ENCODE peak calls at places on chromosome 19, in six cellular contexts. F, S, K, L, G and Q are unnamed samples.

GRCh38 chr19:20858218-20858617 is 64.8 kb upstream of the ZNF85 start:
- DNase-seq in K (no peak), S (no peak), F (no peak), L (no peak), G (no peak), Q (no peak)

GRCh38 chr19:10812902-10813404 is 23.1 kb downstream of the TMED1 start:
- DNase-seq in S (peak), G (peak), K (peak), L (peak), F (no peak), Q (peak)

GRCh38 chr19:4867534-4868285 is at the start of gene PLIN3:
- DNase-seq in F (peak), K (peak), L (peak), G (peak), S (peak), Q (peak)

GRCh38 chr19:57934820-57935665 is at the start of gene ZNF418:
- DNase-seq in K (peak), L (peak), G (peak), S (peak), F (peak), Q (peak)

GRCh38 chr19:34082289-34083077 is 89.8 kb upstream of the LSM14A start:
- DNase-seq in L (no peak), K (no peak), F (no peak), G (no peak), S (peak), Q (no peak)

GRCh38 chr19:31154021-31154420 is 195.2 kb downstream of the TSHZ3 start:
- DNase-seq in K (no peak), G (no peak), S (peak), L (no peak), F (no peak), Q (no peak)

GRCh38 chr19:46056536-46056935 is 15.7 kb upstream of the IGFL4 start:
- DNase-seq in F (no peak), K (no peak), L (no peak), G (no peak), S (no peak), Q (no peak)

GRCh38 chr19:53881482-53882390 is at the start of gene PRKCG:
- DNase-seq in G (no peak), S (no peak), K (no peak), L (no peak), F (peak), Q (no peak)

GRCh38 chr19:33441277-33441699 is 67.8 kb downstream of the CEBPG start:
- DNase-seq in G (no peak), L (no peak), S (no peak), K (no peak), F (no peak), Q (no peak)

GRCh38 chr19:46943150-46943946 is 76.3 kb upstream of the NPAS1 start:
- DNase-seq in S (no peak), L (no peak), G (no peak), K (no peak), F (no peak), Q (no peak)

GRCh38 chr19:58544591-58545285 is 874 bp downstream of the TRIM28 start:
- DNase-seq in K (no peak), G (no peak), L (peak), S (peak), F (peak), Q (no peak)

GRCh38 chr19:41795031-41795461 is 1.3 kb upstream of the CEACAM3 start:
- DNase-seq in F (peak), S (peak), K (peak), L (peak), G (no peak), Q (no peak)

GRCh38 chr19:38666662-38667448 is 19.4 kb downstream of the ACTN4 start:
- DNase-seq in K (peak), L (peak), S (peak), F (no peak), G (no peak), Q (peak)

GRCh38 chr19:43809762-43810696 is 7.8 kb upstream of the LYPD5 start:
- DNase-seq in S (peak), F (no peak), L (no peak), G (no peak), K (no peak), Q (no peak)

GRCh38 chr19:38155453-38155852 is 68.6 kb downstream of the DPF1 start:
- DNase-seq in S (peak), L (no peak), F (no peak), K (no peak), G (no peak), Q (no peak)

GRCh38 chr19:53879145-53880037 is 2.6 kb upstream of the PRKCG start:
- DNase-seq in L (peak), K (peak), F (peak), S (peak), G (peak), Q (peak)

GRCh38 chr19:38429055-38429810 is 3.2 kb upstream of the RASGRP4 start:
- DNase-seq in S (no peak), L (no peak), K (no peak), F (no peak), G (no peak), Q (no peak)

GRCh38 chr19:30792561-30793505 is 420.6 kb downstream of the ZNF536 start:
- DNase-seq in G (peak), F (no peak), K (no peak), S (no peak), L (no peak), Q (no peak)

GRCh38 chr19:43504426-43505185 is at the start of gene PHLDB3:
- DNase-seq in K (no peak), L (peak), G (no peak), S (no peak), F (peak), Q (no peak)

GRCh38 chr19:21335721-21336120 is 6.5 kb upstream of the ZNF708 start:
- DNase-seq in G (no peak), L (no peak), S (no peak), K (no peak), F (no peak), Q (no peak)

GRCh38 chr19:3944018-3944721 is 11.3 kb downstream of the NMRK2 start:
- DNase-seq in S (no peak), G (no peak), F (no peak), K (no peak), L (no peak), Q (no peak)

GRCh38 chr19:37413243-37414084 is 42.6 kb downstream of the ZNF527 start:
- DNase-seq in L (no peak), K (no peak), S (peak), G (no peak), F (no peak), Q (no peak)

GRCh38 chr19:32173836-32174235 is 171.6 kb upstream of the ZNF507 start:
- DNase-seq in S (no peak), K (no peak), F (peak), G (no peak), L (no peak), Q (no peak)

GRCh38 chr19:3321696-3322095 is 44.7 kb upstream of the NFIC start:
- DNase-seq in F (no peak), G (no peak), K (no peak), S (no peak), L (peak), Q (no peak)

GRCh38 chr19:6233827-6234511 is 45.8 kb downstream of the MLLT1 start:
- DNase-seq in S (no peak), G (no peak), K (no peak), F (no peak), L (peak), Q (no peak)

DNA sequence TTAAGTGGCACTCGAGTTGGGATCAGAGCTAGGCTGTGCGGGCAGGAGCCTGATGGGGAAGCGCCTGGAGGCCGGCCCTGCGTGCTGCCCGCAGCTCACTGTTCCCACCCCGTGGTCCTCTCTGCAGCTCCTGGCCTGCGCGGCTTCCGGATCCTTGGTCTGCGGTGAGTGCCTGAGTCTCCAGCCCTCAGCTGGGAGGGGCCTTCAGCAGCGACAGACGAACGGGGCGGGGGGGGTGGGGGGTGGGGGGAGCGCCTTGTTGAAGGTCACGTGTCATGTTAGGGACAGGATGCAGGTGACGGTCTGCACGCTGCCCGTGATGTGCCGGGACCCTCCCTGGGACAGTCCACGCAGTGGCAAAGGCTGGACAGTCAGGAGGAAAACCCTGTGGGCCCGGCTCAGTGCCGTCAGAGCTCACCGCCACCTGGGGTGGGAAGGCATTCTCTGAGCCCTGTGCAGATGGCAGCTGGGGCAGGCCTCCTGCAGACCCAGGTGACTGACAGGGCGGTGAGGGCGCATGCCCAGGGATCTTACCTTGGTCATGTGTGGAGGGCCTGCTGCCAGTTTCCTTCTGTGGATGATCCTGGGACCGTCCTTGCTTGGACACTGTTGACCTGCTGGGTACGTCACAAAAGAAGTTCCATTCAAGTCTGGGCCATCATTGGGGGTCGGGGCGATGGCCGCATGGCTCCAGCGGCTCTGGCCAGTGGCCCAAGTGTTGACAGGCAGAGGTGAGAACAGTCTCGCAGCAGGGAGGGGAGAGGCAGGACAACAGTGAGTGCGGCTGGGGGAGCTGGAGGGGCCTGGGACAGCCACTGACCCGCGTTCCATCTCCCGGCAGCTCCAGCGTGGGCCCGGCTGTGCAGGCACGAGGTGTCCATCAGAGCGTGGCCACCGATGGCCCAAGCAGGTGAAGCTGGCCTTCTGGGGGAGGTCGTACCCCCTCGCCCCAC is 4.3 kb downstream of the NDUFS7 start:
- DNase-seq in G (no peak), K (no peak), L (no peak), S (no peak), F (no peak), Q (no peak)
- H3K4me3 ChIP-seq in G (no peak), K (no peak), L (no peak), S (no peak), F (no peak), Q (no peak)

DNA sequence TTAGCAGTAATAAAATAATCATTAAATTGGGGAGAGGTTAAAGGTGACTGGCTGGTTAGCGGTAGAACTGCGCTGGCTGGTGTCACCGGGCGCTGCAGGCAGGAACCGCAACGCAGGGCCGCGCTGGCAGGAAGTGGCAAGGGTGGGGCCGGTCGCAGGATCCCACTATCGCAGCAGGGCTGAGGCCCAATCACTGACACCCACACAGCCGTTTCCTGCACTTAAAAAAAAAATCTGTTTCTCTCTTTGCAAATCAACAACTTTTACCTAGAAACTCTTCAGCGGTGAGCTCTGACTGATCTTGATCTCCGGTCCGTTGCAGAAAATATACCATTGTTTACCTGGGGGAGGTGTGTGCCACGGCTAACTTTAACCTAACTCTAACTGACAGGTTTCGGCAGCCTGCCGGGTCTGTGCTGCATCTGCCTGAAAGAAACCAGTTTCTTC is 46.9 kb downstream of the KLF2 start:
- DNase-seq in S (no peak), L (peak), F (peak), K (no peak), G (peak), Q (no peak)
- TF ChIP-seq CTCF in S (no peak), L (no peak), F (no peak), K (no peak), G (no peak), Q (no peak)

DNA sequence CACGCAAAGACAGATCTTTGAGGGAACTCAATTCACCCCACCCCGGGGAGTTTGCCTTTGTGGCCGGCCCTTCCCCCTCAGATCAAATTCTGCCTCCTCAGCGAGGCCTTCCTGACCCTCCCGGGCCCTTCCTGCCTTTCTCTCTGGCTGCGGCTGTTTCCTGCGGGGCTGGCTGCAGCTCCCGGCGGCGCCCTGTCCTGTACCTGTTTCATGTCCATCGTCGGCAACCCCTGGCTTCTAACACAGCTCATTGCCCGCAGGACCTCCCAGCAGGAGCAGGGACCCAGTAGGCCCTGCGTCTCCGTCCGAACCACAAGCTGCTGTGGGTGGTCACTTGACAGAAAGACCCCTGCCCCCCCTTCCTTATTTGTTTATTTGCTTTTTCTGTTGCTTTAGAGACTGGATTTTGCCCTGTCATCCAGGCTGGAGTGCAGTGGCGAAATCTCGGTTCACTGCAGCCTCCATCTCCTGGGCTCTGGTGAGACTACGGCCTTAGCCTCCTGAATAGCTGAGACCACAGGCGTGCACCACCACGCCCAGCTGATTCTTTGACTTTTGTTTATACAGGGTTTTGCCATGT is 7.7 kb upstream of the PTBP1 start:
- DNase-seq in G (no peak), S (no peak), L (peak), F (no peak), K (no peak), Q (no peak)
- H3K4me3 ChIP-seq in G (no peak), S (no peak), L (no peak), F (no peak), K (no peak), Q (no peak)

DNA sequence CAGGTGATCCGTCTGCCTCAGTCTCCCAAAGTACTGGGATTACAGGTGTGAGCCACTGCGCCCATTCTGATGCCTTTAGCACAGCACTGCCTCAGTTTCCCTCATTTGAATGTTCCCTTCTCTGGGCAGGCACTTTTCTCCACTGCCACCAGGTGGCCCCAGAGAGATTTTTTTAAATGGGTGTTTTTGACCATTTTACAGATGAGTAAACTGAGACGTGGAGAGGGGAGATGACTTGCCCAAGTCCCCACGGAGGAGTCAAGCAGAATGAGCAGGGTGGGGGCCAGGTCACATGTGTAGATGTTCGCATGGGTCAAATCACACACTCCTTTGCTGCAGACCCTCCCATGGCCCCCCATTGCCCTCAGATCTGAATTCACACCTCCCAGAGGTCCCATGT is 3.2 kb upstream of the PDE4C start:
- DNase-seq in L (no peak), S (no peak), K (no peak), F (no peak), G (no peak), Q (no peak)
- TF ChIP-seq CTCF in L (peak), S (peak), K (peak), F (peak), G (no peak), Q (peak)

GRCh38 chr19:13963603-13964105 is 11.3 kb downstream of the DCAF15 start:
- DNase-seq in K (no peak), S (no peak), F (no peak), L (no peak), G (no peak), Q (no peak)

GRCh38 chr19:13960863-13961784 is 8.8 kb downstream of the DCAF15 start:
- DNase-seq in L (peak), S (no peak), F (no peak), K (no peak), G (no peak), Q (no peak)

GRCh38 chr19:13959962-13960862 is 7.9 kb downstream of the DCAF15 start:
- DNase-seq in G (no peak), K (no peak), L (peak), F (no peak), S (no peak), Q (no peak)

GRCh38 chr19:13962738-13963602 is 10.7 kb downstream of the DCAF15 start:
- DNase-seq in S (no peak), L (peak), K (no peak), F (no peak), G (no peak), Q (no peak)

DNA sequence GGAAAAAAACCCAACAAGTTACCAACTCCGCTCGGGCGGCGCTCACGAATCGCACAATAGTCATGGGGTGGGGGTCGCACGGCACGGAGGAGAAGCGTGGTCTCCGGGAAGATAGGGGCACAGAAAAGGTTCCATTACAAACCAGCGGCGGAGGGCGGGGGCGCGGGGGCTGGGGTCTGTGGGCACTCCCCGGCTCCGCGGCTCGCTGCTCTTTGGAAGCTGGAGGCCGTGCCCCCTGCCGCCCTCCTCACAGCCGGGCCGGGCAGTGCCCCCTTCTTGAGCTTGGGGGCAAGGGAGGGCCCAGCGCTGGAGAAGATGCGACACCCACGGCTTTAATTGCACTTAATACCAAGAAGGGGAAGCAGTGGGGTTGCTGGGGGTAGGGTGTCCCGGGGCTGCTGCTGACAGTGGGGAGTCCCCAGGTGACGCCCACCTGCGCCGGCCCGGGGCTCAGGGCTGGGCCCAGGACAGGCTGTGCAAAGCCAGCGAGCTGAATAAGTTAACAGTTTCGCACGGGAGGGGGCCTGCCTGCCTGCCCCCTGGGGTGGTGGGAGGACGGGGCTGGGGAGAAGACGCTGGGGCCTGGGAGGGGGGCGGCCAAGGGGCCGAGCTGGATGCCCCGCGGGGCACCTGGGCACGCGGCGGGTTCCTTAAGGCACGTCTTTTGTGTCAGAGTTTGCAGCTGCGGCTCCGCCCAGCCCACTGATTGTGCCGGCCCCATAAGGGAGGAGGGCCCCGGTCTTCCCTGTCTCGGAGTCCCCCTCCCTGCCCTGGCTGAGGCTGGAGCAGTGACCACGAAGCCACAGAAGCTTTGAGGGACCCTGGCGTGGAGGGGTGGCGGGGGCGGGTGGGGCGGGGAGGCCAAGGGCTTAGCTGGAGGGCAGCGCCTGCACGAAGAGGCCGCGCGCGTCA is 9.8 kb downstream of the DCAF15 start:
- DNase-seq in L (peak), G (no peak), S (no peak), F (no peak), K (no peak), Q (no peak)
- H3K4me3 ChIP-seq in L (no peak), G (no peak), S (no peak), F (no peak), K (peak), Q (no peak)

DNA sequence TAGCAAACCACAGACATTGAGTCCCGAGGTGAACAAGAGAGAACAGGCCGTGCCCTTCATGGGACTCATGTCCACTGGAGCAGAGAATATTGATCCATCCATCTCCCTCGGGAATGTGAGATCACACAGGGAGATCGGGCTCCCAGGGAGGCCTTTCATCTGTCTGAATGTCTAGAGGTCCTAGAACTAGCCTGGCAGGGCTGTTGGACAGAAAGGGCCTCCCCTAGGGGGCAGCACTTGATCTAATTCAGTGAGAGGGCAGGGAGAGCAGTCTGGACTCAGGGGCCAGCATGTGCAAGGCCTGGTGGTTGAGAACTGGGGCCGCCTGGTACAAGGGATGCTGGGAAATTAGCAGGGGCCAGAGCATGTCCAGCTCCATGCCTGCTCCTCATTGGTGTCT is 4.3 kb downstream of the RUVBL2 start:
- DNase-seq in F (peak), L (no peak), S (peak), K (no peak), G (no peak), Q (no peak)
- TF ChIP-seq CTCF in F (peak), L (peak), S (peak), K (peak), G (no peak), Q (peak)